ENCODE peak calls at places on chromosome 4, in six cellular contexts. J, I, L, D, U and H are unnamed samples.

GRCh38 chr4:106344324-106344970 is 24.1 kb downstream of the GIMD1 start:
- DNase-seq in I (no peak), D (no peak), U (no peak), J (no peak), L (no peak), H (no peak)

GRCh38 chr4:5142726-5143125 is 91.4 kb downstream of the STK32B start:
- DNase-seq in U (no peak), J (peak), D (no peak), L (no peak), I (peak), H (no peak)

GRCh38 chr4:41362647-41363383 is 106.1 kb downstream of the UCHL1 start:
- DNase-seq in U (no peak), L (no peak), I (no peak), J (no peak), D (no peak), H (no peak)

GRCh38 chr4:154928640-154929257 is 147.7 kb downstream of the RBM46 start:
- DNase-seq in D (no peak), L (no peak), I (no peak), U (no peak), J (no peak), H (no peak)

GRCh38 chr4:85209161-85209560 is 242.7 kb upstream of the WDFY3 start:
- DNase-seq in U (no peak), D (no peak), I (no peak), J (no peak), L (no peak), H (no peak)

GRCh38 chr4:64883087-64883926 is 474.1 kb upstream of the TECRL start:
- DNase-seq in D (no peak), U (no peak), L (no peak), J (no peak), I (no peak), H (no peak)

GRCh38 chr4:40908297-40908696 is 158.5 kb downstream of the NSUN7 start:
- DNase-seq in U (no peak), L (peak), J (no peak), I (peak), D (peak), H (no peak)

GRCh38 chr4:165872443-165873297 is at the start of gene TLL1:
- DNase-seq in I (no peak), L (no peak), U (no peak), D (peak), J (peak), H (no peak)

GRCh38 chr4:111326450-111326849 is 703.6 kb upstream of the PITX2 start:
- DNase-seq in D (no peak), U (no peak), I (no peak), L (no peak), J (no peak), H (no peak)

GRCh38 chr4:111873801-111874200 is 271.5 kb upstream of the FAM241A start:
- DNase-seq in U (no peak), J (no peak), I (no peak), L (no peak), D (no peak), H (no peak)

GRCh38 chr4:38344929-38345328 is 319.1 kb upstream of the KLF3 start:
- DNase-seq in I (no peak), L (no peak), D (no peak), J (no peak), U (no peak), H (no peak)

GRCh38 chr4:82431026-82431745 is 796 bp downstream of the ENOPH1 start:
- DNase-seq in D (no peak), J (peak), I (peak), L (no peak), U (no peak), H (no peak)

GRCh38 chr4:151638295-151638858 is 122.4 kb downstream of the GATB start:
- DNase-seq in D (no peak), L (no peak), U (no peak), J (no peak), I (no peak), H (no peak)

GRCh38 chr4:10589308-10589707 is 95.3 kb downstream of the CLNK start:
- DNase-seq in L (no peak), I (no peak), D (no peak), J (no peak), U (no peak), H (no peak)

GRCh38 chr4:76498550-76498949 is 63.5 kb downstream of the SHROOM3 start:
- DNase-seq in D (no peak), L (no peak), I (no peak), J (peak), U (no peak), H (no peak)

GRCh38 chr4:168631241-168632151 is 134.6 kb downstream of the PALLD start:
- DNase-seq in I (peak), U (peak), D (no peak), L (peak), J (peak), H (no peak)

GRCh38 chr4:41375561-41375960 is 118.8 kb downstream of the UCHL1 start:
- DNase-seq in L (no peak), U (no peak), D (no peak), J (peak), I (no peak), H (no peak)

GRCh38 chr4:165355900-165356300 is 22.9 kb upstream of the CPE start:
- DNase-seq in D (no peak), J (no peak), I (no peak), L (no peak), U (no peak), H (no peak)

GRCh38 chr4:154329268-154329858 is 162.2 kb downstream of the DCHS2 start:
- DNase-seq in J (no peak), L (no peak), D (no peak), U (no peak), I (no peak), H (no peak)

GRCh38 chr4:170729897-170730296 is 640.1 kb upstream of the AADAT start:
- DNase-seq in L (no peak), D (no peak), J (no peak), I (no peak), U (no peak), H (no peak)

GRCh38 chr4:89497517-89498308 is 190.1 kb upstream of the GPRIN3 start:
- DNase-seq in U (no peak), L (no peak), J (no peak), D (no peak), I (no peak), H (no peak)
- TF ChIP-seq POLR2A in U (no peak), L (no peak), J (no peak), D (no peak), I (no peak), H (no peak)

GRCh38 chr4:52545099-52546069 is 113.7 kb downstream of the USP46 start:
- DNase-seq in J (peak), U (no peak), I (peak), D (peak), L (peak), H (peak)
- TF ChIP-seq POLR2A in J (no peak), U (no peak), I (no peak), D (no peak), L (no peak), H (no peak)

DNA sequence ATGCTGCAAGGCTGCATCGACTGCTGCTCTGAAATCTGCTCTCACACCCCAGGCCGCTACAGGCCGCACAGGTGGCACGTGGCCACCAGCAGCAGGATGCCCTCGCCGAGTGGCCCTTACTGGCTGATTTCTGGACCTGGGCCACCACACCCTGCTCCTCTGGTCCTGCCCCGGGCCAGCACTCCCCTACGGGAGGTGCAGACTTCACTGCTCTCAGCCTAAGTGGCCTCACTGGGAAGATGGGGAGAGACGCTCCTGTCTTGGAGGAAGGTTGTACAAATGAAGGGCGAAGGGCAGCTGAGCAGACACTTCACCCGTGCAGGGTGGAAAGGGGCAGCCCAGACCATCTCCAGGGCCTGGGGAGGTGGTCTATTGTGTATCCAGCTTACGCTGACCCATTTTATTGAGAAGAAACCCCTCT is 72.5 kb downstream of the ACOX3 start:
- DNase-seq in L (no peak), D (no peak), U (no peak), J (no peak), I (no peak), H (no peak)
- TF ChIP-seq POLR2A in L (no peak), D (no peak), U (no peak), J (no peak), I (no peak), H (no peak)

DNA sequence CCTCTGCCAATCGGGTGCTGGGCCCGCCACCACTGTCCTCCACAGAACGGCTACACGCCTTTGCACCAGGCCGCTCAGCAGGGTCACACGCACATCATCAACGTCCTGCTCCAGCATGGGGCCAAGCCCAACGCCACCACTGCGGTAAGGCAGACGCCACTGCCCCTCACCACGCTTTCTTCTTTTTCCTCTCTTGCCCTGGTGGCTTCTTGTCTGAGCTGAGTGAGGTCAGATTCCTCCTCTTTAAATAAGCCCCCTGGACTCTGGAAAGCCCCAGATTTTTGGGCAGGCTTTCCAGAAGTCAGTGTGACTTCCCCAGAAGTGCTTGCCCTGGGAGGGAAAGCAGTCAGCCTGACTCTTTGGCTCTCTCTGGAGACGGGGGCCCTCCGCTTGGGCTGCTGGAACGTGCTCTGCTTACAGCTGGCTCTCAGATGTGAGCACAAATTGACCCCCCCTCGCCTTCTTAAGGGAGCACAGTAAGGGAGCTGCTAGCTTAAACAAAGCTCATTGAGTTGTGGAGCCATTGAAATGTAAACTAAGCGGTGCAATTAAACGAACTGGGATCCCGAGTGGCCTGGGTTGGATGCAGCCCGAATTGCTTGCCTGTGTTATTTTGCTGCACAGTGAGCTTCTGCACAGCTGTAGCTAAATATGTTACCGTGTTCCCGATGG is 243.1 kb downstream of the ANK2 start:
- DNase-seq in I (peak), J (no peak), U (no peak), L (peak), D (no peak), H (no peak)
- TF ChIP-seq POLR2A in I (no peak), J (no peak), U (no peak), L (no peak), D (no peak), H (no peak)

DNA sequence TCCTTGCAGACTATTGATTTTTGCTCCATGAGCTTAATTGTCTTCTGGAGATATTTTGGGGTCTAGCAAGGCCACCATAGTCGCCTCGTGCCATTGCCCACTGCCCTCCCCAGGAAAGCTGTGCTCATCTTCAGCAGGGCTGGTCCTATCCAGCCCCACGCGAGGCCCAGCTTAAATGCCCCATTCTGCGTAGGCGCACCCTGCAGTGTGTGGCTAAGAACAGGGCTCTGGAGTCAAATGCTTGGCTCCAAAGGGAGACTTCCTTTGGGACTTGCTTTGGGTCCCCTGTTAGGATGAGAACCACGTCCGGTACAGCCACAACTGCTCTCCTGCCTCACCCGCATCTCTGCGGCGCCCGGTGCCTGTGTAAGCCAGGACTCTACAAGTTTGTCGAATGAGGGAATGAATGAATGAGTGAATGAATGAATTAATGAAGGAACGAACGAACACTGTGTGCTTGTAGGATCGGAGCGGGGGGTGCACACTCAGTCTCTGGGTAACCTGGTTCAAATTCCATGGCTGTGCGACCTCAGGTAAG is 201.3 kb upstream of the PSAPL1 start:
- DNase-seq in I (no peak), L (no peak), D (no peak), U (no peak), J (no peak), H (no peak)
- TF ChIP-seq POLR2A in I (no peak), L (no peak), D (no peak), U (no peak), J (no peak), H (no peak)

GRCh38 chr4:13483142-13484044 is 747 bp downstream of the RAB28 start:
- DNase-seq in J (no peak), I (peak), U (no peak), D (peak), L (peak), H (peak)
- TF ChIP-seq POLR2A in J (no peak), I (no peak), U (no peak), D (no peak), L (no peak), H (peak)

GRCh38 chr4:16864199-16864598 is 34.2 kb downstream of the LDB2 start:
- DNase-seq in L (no peak), J (no peak), U (no peak), D (no peak), I (no peak), H (no peak)

GRCh38 chr4:16860506-16860905 is 37.9 kb downstream of the LDB2 start:
- DNase-seq in U (no peak), L (no peak), D (no peak), J (no peak), I (no peak), H (no peak)

GRCh38 chr4:16865897-16866283 is 32.6 kb downstream of the LDB2 start:
- DNase-seq in L (no peak), J (no peak), I (no peak), U (no peak), D (no peak), H (no peak)

GRCh38 chr4:16865209-16865896 is 33.1 kb downstream of the LDB2 start:
- DNase-seq in L (no peak), J (no peak), U (no peak), I (no peak), D (no peak), H (no peak)

DNA sequence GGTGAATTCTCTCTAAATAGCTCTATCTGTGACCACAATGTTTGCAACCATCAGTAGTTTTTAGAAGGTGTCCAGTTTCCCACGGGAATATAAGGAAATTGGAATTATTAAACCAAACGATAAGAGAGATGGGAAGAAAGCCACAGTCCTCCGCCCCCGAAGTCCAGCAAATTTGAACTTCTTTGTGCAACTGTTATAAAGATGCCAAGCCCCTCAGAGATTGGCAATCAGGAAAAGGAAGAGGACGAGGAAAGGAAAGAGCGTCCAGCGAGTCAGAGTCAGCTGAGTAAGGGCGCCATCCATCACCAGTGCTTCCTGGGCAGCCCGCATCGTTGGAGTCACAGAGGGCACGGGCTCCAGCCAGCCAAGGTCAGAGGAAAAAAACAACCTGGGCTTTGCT is 35.8 kb downstream of the LDB2 start:
- DNase-seq in D (no peak), U (no peak), I (no peak), J (no peak), L (no peak), H (no peak)
- TF ChIP-seq POLR2A in D (no peak), U (no peak), I (no peak), J (no peak), L (no peak), H (no peak)

GRCh38 chr4:99349338-99349737 is 3.2 kb downstream of the ADH1C start:
- DNase-seq in U (no peak), L (no peak), I (no peak), D (no peak), J (no peak), H (no peak)
- TF ChIP-seq POLR2A in U (no peak), L (no peak), I (no peak), D (no peak), J (no peak), H (no peak)